ENCODE peak calls at places on chromosome 15, in five cellular contexts. K, T, A, V and N are unnamed samples.

GRCh38 chr15:64009798-64010241 is 36.5 kb downstream of the DAPK2 start:
- DNase-seq in K (no peak), T (no peak), A (no peak), V (no peak), N (peak)

GRCh38 chr15:62431806-62432205 is 266.7 kb upstream of the C2CD4B start:
- DNase-seq in K (no peak), T (no peak), A (no peak), V (no peak), N (no peak)

GRCh38 chr15:31079519-31079918 is 22.0 kb downstream of the TRPM1 start:
- DNase-seq in K (no peak), T (no peak), A (no peak), V (no peak), N (no peak)

GRCh38 chr15:41866263-41866703 is 27.6 kb downstream of the SPTBN5 start:
- DNase-seq in K (no peak), T (no peak), A (peak), V (no peak), N (no peak)

GRCh38 chr15:62887113-62887570 is 155.4 kb upstream of the TPM1 start:
- DNase-seq in K (no peak), T (no peak), A (no peak), V (no peak), N (no peak)

GRCh38 chr15:38471974-38472373 is 18.0 kb downstream of the FAM98B start:
- DNase-seq in K (no peak), T (no peak), A (no peak), V (no peak), N (no peak)

GRCh38 chr15:63977102-63977501 is 69.2 kb downstream of the DAPK2 start:
- DNase-seq in K (peak), T (no peak), A (no peak), V (no peak), N (no peak)

GRCh38 chr15:62110000-62110851 is 43.4 kb downstream of the C2CD4A start:
- DNase-seq in K (no peak), T (no peak), A (no peak), V (no peak), N (no peak)